ENCODE peak calls at places on chromosome 17, in seven cellular contexts. E is CD8-positive, alpha-beta T cell; Q is heart right ventricle; A is small intestine; M is psoas muscle; K is tibial artery; H is hepatocyte. J is an unnamed sample.

GRCh38 chr17:78873519-78874340 is 29.3 kb downstream of the CEP295NL start:
- DNase-seq in M (peak; percentile 83), A (no peak), K (no peak), E (no peak), Q (no peak), H (no peak), J (peak; percentile 21)

GRCh38 chr17:29588017-29588557 is 1.4 kb downstream of the GIT1 start:
- DNase-seq in A (no peak), M (no peak), E (no peak), H (no peak), K (no peak), Q (no peak), J (no peak)

GRCh38 chr17:42667088-42667951 is 8.2 kb downstream of the TUBG2 start:
- DNase-seq in M (peak; percentile 84), E (no peak), A (peak; percentile 48), H (peak; percentile 64), K (peak; percentile 58), Q (no peak), J (peak; percentile 86)

GRCh38 chr17:40348562-40349476 is 15.7 kb downstream of the GJD3 start:
- DNase-seq in M (peak; percentile 90), K (peak; percentile 67), E (no peak), Q (peak; percentile 76), A (no peak), H (no peak), J (no peak)

GRCh38 chr17:4480929-4481898 is 17.5 kb upstream of the SPNS2 start:
- DNase-seq in M (no peak), Q (no peak), E (peak; percentile 40), K (no peak), H (peak; percentile 61), A (peak; percentile 97), J (no peak)

GRCh38 chr17:49779730-49780220 is 8.7 kb upstream of the KAT7 start:
- DNase-seq in M (no peak), K (peak; percentile 49), Q (no peak), E (no peak), A (peak; percentile 53), H (peak; percentile 57), J (peak; percentile 72)

GRCh38 chr17:179066-179432 is 2.4 kb downstream of the DOC2B start:
- DNase-seq in H (no peak), E (no peak), K (no peak), Q (no peak), A (no peak), M (peak; percentile 49), J (no peak)

GRCh38 chr17:38741443-38741842 is 6.7 kb downstream of the PCGF2 start:
- DNase-seq in Q (no peak), H (no peak), K (no peak), E (no peak), M (peak; percentile 38), A (no peak), J (no peak)

GRCh38 chr17:31525801-31526549 is 134.5 kb downstream of the RAB11FIP4 start:
- DNase-seq in K (no peak), E (no peak), H (no peak), Q (no peak), M (no peak), A (peak; percentile 22), J (no peak)

GRCh38 chr17:8080208-8080798 is 7.2 kb downstream of the ALOX12B start:
- DNase-seq in M (no peak), E (no peak), K (no peak), H (no peak), A (no peak), Q (no peak), J (no peak)

GRCh38 chr17:72684405-72685020 is 408.0 kb downstream of the SLC39A11 start:
- DNase-seq in M (no peak), E (no peak), K (no peak), Q (no peak), A (no peak), H (no peak), J (no peak)

GRCh38 chr17:41527076-41528023 is 758 bp downstream of the KRT19 start:
- DNase-seq in Q (no peak), H (peak; percentile 57), M (no peak), K (no peak), E (no peak), A (peak; percentile 70), J (peak; percentile 37)

GRCh38 chr17:37592291-37592690 is 16.9 kb downstream of the SYNRG start:
- DNase-seq in A (no peak), E (no peak), K (no peak), M (no peak), Q (no peak), H (no peak), J (no peak)

GRCh38 chr17:64779344-64780095 is 117.4 kb upstream of the SMURF2 start:
- DNase-seq in Q (no peak), E (no peak), H (peak; percentile 35), K (no peak), A (no peak), M (peak; percentile 64), J (no peak)

GRCh38 chr17:7673239-7673638 is 14.1 kb downstream of the TP53 start:
- DNase-seq in M (no peak), H (no peak), Q (no peak), A (peak; percentile 65), K (no peak), E (no peak), J (no peak)

GRCh38 chr17:78107976-78108725 is 20.4 kb downstream of the TMC6 start:
- DNase-seq in A (no peak), M (peak; percentile 46), K (peak; percentile 14), H (no peak), Q (no peak), E (no peak), J (no peak)

GRCh38 chr17:48610282-48611211 is at the start of gene HOXB7:
- DNase-seq in Q (peak; percentile 57), E (peak; percentile 57), H (peak; percentile 65), M (peak; percentile 83), A (no peak), K (peak; percentile 54), J (no peak)

GRCh38 chr17:8204761-8205555 is 5.4 kb downstream of the AURKB start:
- DNase-seq in E (no peak), M (no peak), A (no peak), Q (no peak), H (no peak), K (no peak), J (no peak)

GRCh38 chr17:30996481-30996880 is 25.6 kb downstream of the RNF135 start:
- DNase-seq in E (no peak), Q (no peak), K (no peak), M (no peak), H (peak; percentile 30), A (peak; percentile 51), J (no peak)

GRCh38 chr17:81295678-81296381 is 723 bp upstream of the SLC38A10 start:
- DNase-seq in H (peak; percentile 79), K (no peak), E (peak; percentile 16), A (peak; percentile 90), M (no peak), Q (no peak), J (peak; percentile 66)

GRCh38 chr17:78839173-78839761 is 1.3 kb downstream of the USP36 start:
- DNase-seq in K (no peak), Q (no peak), H (no peak), A (peak; percentile 36), E (no peak), M (no peak), J (peak; percentile 38)

GRCh38 chr17:82283208-82283749 is 9.8 kb upstream of the CSNK1D start:
- DNase-seq in H (no peak), A (no peak), K (no peak), Q (no peak), E (no peak), M (peak; percentile 50), J (peak; percentile 67)

DNA sequence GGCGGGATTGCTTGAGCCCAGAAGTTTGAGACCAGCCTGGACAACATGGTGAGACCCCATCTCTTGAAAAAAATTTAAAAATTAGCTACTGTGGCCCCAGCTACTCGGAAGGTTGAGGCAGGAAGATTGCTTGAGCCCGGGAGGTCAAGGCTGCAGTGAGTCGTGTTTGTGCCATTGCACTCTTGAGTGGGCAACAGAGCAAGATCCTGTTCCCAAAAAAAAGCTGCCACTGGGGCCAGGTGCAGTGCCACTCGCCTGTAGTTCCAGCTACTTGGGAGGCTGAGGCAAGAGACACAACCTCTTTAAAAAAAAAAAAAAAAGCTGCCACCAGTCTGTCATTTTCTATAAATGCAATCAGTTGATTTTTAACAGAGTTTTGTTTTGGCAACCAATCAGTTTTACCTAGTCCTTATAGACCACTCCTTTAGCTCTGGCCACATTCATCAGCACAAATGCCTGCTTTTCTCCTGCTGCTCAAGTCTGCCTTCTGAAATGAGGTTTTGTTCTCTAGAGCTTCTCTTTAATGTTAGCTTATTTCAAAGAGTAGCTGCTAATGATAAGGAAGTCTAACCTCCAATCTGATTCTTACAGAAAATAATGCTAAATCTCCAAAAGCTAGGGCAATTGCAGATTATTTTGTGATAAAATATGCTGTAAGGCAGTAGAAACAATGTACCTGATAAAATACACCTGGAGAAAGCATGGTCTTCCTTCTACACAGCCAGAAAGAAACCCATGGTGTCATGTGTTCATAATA is 64.8 kb downstream of the TUBD1 start:
- DNase-seq in M (peak; percentile 35), H (no peak), Q (no peak), A (peak; percentile 78), K (no peak), E (no peak), J (no peak)
- H3K4me1 ChIP-seq in M (peaks cover 46% of the 10 kb centered on the region), H (peaks cover 31% of the 10 kb centered on the region), Q (peaks cover 7% of the 10 kb centered on the region), A (peaks cover 2% of the 10 kb centered on the region), K (peaks cover 37% of the 10 kb centered on the region), E (peaks cover 18% of the 10 kb centered on the region), J (peaks cover 77% of the 10 kb centered on the region)

DNA sequence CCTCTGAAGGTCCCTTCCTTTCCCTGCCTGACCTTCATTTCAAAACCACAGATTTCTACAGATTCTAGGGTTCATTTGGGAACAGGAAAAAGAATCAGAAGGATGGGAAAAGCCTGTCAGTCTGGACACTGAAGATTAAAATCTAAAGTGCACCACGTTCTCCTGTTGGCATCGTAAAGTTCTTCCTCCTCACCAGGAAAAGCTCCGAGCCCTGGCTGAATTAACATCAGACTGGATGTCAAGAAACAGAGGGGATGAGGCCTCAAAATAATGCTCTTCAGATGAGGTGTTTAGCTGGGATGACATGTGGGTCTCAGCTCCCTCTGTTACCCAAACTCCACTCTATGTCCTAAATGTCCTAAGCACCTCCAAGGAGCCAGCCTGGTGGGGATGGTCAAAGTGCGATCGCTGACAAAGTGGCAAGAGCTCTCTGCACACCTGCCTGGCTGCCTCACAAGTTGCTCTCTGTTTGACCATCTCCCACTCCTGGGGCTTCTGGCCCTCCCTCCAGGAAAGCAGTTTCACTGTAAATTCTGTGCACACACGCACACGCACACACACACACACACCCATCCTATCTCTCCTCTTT is 1.9 kb downstream of the PITPNA start:
- DNase-seq in E (no peak), Q (no peak), A (peak; percentile 59), H (no peak), K (no peak), M (no peak), J (no peak)
- H3K4me3 ChIP-seq in E (no peak overlapping the region), Q (no peak overlapping the region), A (no peak overlapping the region), H (no peak overlapping the region), K (peak overlapping the region; percentile 94), M (peak overlapping the region; percentile 82), J (peak overlapping the region; percentile 89)

DNA sequence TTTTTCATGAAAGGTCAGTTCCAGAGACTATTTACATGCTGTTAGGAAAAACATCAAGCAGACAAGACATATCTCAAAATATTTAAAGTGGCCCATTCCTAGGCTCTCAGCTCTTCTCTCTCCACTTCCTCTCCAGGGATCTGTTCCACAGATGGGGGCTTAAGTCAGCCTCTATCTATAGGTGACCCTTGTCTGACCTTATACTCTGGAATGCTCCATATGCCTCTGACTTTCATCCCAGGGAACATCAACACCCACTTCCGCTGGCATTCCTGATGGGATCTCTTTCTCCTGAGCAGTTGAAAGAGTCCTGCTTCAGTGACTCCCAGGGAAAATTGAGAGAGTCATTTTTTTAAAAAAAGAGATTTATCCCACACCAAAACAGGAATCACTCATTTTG is 11.5 kb upstream of the WIPI1 start:
- DNase-seq in H (no peak), M (no peak), A (no peak), E (no peak), K (no peak), Q (no peak), J (no peak)
- H3K4me1 ChIP-seq in H (no peaks in the 10 kb centered on the region), M (peaks cover 6% of the 10 kb centered on the region), A (no peaks in the 10 kb centered on the region), E (no peaks in the 10 kb centered on the region), K (peaks cover 2% of the 10 kb centered on the region), Q (peaks cover 10% of the 10 kb centered on the region), J (no peaks in the 10 kb centered on the region)

GRCh38 chr17:17216776-17217175 is 10.6 kb upstream of the PLD6 start:
- DNase-seq in Q (no peak), M (no peak), E (no peak), H (no peak), A (no peak), K (no peak), J (no peak)
- H3K4me3 ChIP-seq in Q (no peak overlapping the region), M (no peak overlapping the region), E (no peak overlapping the region), H (no peak overlapping the region), A (no peak overlapping the region), K (no peak overlapping the region), J (no peak overlapping the region)

J was measured in adipocyte.